ENCODE peak calls at places on chromosomes 1 and 21, in nine cellular contexts. One of them, this sample, is unnamed.

GRCh38 chr1:30815556-30815955 is 58.0 kb upstream of the LAPTM5 start:
- DNase-seq in AG09309: no peak
- DNase-seq in suprapubic skin: no peak
- DNase-seq in IMR-90: no peak
- DNase-seq in brain microvascular endothelial cell: no peak
- DNase-seq in uterus: no peak
- DNase-seq in HCT116: no peak
- DNase-seq in HFF-Myc: no peak
- DNase-seq in cardiac fibroblast: no peak
- DNase-seq in this sample: no peak

GRCh38 chr1:68808351-68808750 is 311.5 kb upstream of the DEPDC1 start:
- DNase-seq in HCT116: no peak
- DNase-seq in cardiac fibroblast: peak
- DNase-seq in HFF-Myc: no peak
- DNase-seq in AG09309: no peak
- DNase-seq in brain microvascular endothelial cell: no peak
- DNase-seq in suprapubic skin: no peak
- DNase-seq in uterus: no peak
- DNase-seq in IMR-90: no peak
- DNase-seq in this sample: no peak

GRCh38 chr1:98001764-98002163 is 80.9 kb upstream of the DPYD start:
- DNase-seq in uterus: no peak
- DNase-seq in HFF-Myc: no peak
- DNase-seq in IMR-90: peak
- DNase-seq in HCT116: no peak
- DNase-seq in AG09309: no peak
- DNase-seq in brain microvascular endothelial cell: no peak
- DNase-seq in cardiac fibroblast: peak
- DNase-seq in suprapubic skin: no peak
- DNase-seq in this sample: no peak

GRCh38 chr1:97849350-97850339 is 71.2 kb downstream of the DPYD start:
- DNase-seq in suprapubic skin: no peak
- DNase-seq in AG09309: peak
- DNase-seq in HFF-Myc: peak
- DNase-seq in cardiac fibroblast: peak
- DNase-seq in uterus: no peak
- DNase-seq in brain microvascular endothelial cell: peak
- DNase-seq in HCT116: no peak
- DNase-seq in IMR-90: peak
- DNase-seq in this sample: no peak

GRCh38 chr1:45621895-45622266 is 2.0 kb downstream of the CCDC17 start:
- DNase-seq in brain microvascular endothelial cell: no peak
- DNase-seq in uterus: no peak
- DNase-seq in HFF-Myc: no peak
- DNase-seq in AG09309: no peak
- DNase-seq in HCT116: no peak
- DNase-seq in cardiac fibroblast: no peak
- DNase-seq in IMR-90: no peak
- DNase-seq in suprapubic skin: no peak
- DNase-seq in this sample: no peak

GRCh38 chr21:46322351-46323226 is 1.1 kb downstream of the C21orf58 start:
- DNase-seq in IMR-90: peak
- DNase-seq in uterus: no peak
- DNase-seq in AG09309: no peak
- DNase-seq in brain microvascular endothelial cell: peak
- DNase-seq in HFF-Myc: no peak
- DNase-seq in suprapubic skin: no peak
- DNase-seq in cardiac fibroblast: peak
- DNase-seq in HCT116: no peak
- DNase-seq in this sample: no peak

GRCh38 chr1:156420209-156421061 is 51.4 kb downstream of the RHBG start:
- DNase-seq in suprapubic skin: no peak
- DNase-seq in HFF-Myc: no peak
- DNase-seq in uterus: no peak
- DNase-seq in AG09309: no peak
- DNase-seq in brain microvascular endothelial cell: no peak
- DNase-seq in cardiac fibroblast: no peak
- DNase-seq in IMR-90: no peak
- DNase-seq in HCT116: no peak
- DNase-seq in this sample: no peak

GRCh38 chr1:183164350-183164749 is 21.7 kb upstream of the LAMC2 start:
- DNase-seq in suprapubic skin: no peak
- DNase-seq in uterus: no peak
- DNase-seq in AG09309: no peak
- DNase-seq in HFF-Myc: peak
- DNase-seq in HCT116: peak
- DNase-seq in brain microvascular endothelial cell: peak
- DNase-seq in IMR-90: peak
- DNase-seq in cardiac fibroblast: peak
- DNase-seq in this sample: no peak

GRCh38 chr21:21712761-21713558 is 714.8 kb downstream of the NCAM2 start:
- DNase-seq in HCT116: no peak
- DNase-seq in suprapubic skin: no peak
- DNase-seq in cardiac fibroblast: peak
- DNase-seq in AG09309: no peak
- DNase-seq in uterus: no peak
- DNase-seq in brain microvascular endothelial cell: no peak
- DNase-seq in IMR-90: peak
- DNase-seq in HFF-Myc: no peak
- DNase-seq in this sample: no peak

GRCh38 chr1:94988356-94988755 is 61.4 kb upstream of the CNN3 start:
- DNase-seq in HFF-Myc: no peak
- DNase-seq in cardiac fibroblast: no peak
- DNase-seq in AG09309: no peak
- DNase-seq in uterus: no peak
- DNase-seq in brain microvascular endothelial cell: peak
- DNase-seq in HCT116: no peak
- DNase-seq in IMR-90: peak
- DNase-seq in suprapubic skin: no peak
- DNase-seq in this sample: no peak

GRCh38 chr1:50126962-50127715 is 18.4 kb downstream of the ELAVL4 start:
- DNase-seq in suprapubic skin: no peak
- DNase-seq in HCT116: no peak
- DNase-seq in IMR-90: no peak
- DNase-seq in HFF-Myc: no peak
- DNase-seq in AG09309: no peak
- DNase-seq in cardiac fibroblast: no peak
- DNase-seq in uterus: no peak
- DNase-seq in brain microvascular endothelial cell: no peak
- DNase-seq in this sample: no peak

GRCh38 chr1:198701250-198701649 is 62.4 kb downstream of the PTPRC start:
- DNase-seq in HCT116: no peak
- DNase-seq in suprapubic skin: no peak
- DNase-seq in IMR-90: no peak
- DNase-seq in HFF-Myc: no peak
- DNase-seq in AG09309: no peak
- DNase-seq in brain microvascular endothelial cell: no peak
- DNase-seq in cardiac fibroblast: no peak
- DNase-seq in uterus: no peak
- DNase-seq in this sample: no peak

GRCh38 chr1:77605246-77606026 is 77.0 kb downstream of the ZZZ3 start:
- DNase-seq in IMR-90: peak
- DNase-seq in cardiac fibroblast: peak
- DNase-seq in HFF-Myc: peak
- DNase-seq in AG09309: peak
- DNase-seq in suprapubic skin: peak
- DNase-seq in HCT116: no peak
- DNase-seq in uterus: peak
- DNase-seq in brain microvascular endothelial cell: peak
- DNase-seq in this sample: peak

GRCh38 chr1:10643607-10644306 is 152.7 kb downstream of the CASZ1 start:
- DNase-seq in suprapubic skin: no peak
- DNase-seq in HFF-Myc: no peak
- DNase-seq in AG09309: no peak
- DNase-seq in brain microvascular endothelial cell: no peak
- DNase-seq in uterus: no peak
- DNase-seq in cardiac fibroblast: no peak
- DNase-seq in IMR-90: no peak
- DNase-seq in HCT116: no peak
- DNase-seq in this sample: no peak

GRCh38 chr1:93435443-93435842 is 12.5 kb upstream of the FNBP1L start:
- DNase-seq in HCT116: no peak
- DNase-seq in IMR-90: no peak
- DNase-seq in brain microvascular endothelial cell: no peak
- DNase-seq in suprapubic skin: no peak
- DNase-seq in HFF-Myc: no peak
- DNase-seq in AG09309: no peak
- DNase-seq in uterus: no peak
- DNase-seq in cardiac fibroblast: no peak
- DNase-seq in this sample: no peak

GRCh38 chr1:93434088-93434487 is 13.8 kb upstream of the FNBP1L start:
- DNase-seq in HFF-Myc: no peak
- DNase-seq in suprapubic skin: no peak
- DNase-seq in AG09309: no peak
- DNase-seq in IMR-90: no peak
- DNase-seq in cardiac fibroblast: no peak
- DNase-seq in HCT116: no peak
- DNase-seq in uterus: no peak
- DNase-seq in brain microvascular endothelial cell: no peak
- DNase-seq in this sample: no peak

GRCh38 chr1:93436496-93436895 is 11.4 kb upstream of the FNBP1L start:
- DNase-seq in brain microvascular endothelial cell: no peak
- DNase-seq in IMR-90: no peak
- DNase-seq in AG09309: no peak
- DNase-seq in uterus: no peak
- DNase-seq in HFF-Myc: no peak
- DNase-seq in HCT116: no peak
- DNase-seq in cardiac fibroblast: no peak
- DNase-seq in suprapubic skin: no peak
- DNase-seq in this sample: no peak

GRCh38 chr1:93434987-93435386 is 12.9 kb upstream of the FNBP1L start:
- DNase-seq in brain microvascular endothelial cell: no peak
- DNase-seq in IMR-90: no peak
- DNase-seq in cardiac fibroblast: no peak
- DNase-seq in HCT116: no peak
- DNase-seq in suprapubic skin: no peak
- DNase-seq in AG09309: no peak
- DNase-seq in HFF-Myc: no peak
- DNase-seq in uterus: no peak
- DNase-seq in this sample: no peak

GRCh38 chr1:93433407-93433961 is 14.4 kb upstream of the FNBP1L start:
- DNase-seq in HFF-Myc: no peak
- DNase-seq in uterus: no peak
- DNase-seq in cardiac fibroblast: no peak
- DNase-seq in AG09309: no peak
- DNase-seq in HCT116: no peak
- DNase-seq in suprapubic skin: no peak
- DNase-seq in brain microvascular endothelial cell: no peak
- DNase-seq in IMR-90: no peak
- DNase-seq in this sample: no peak
- TF ChIP-seq CTCF in HFF-Myc: no peak
- TF ChIP-seq CTCF in uterus: no peak
- TF ChIP-seq CTCF in cardiac fibroblast: peak
- TF ChIP-seq CTCF in AG09309: peak
- TF ChIP-seq CTCF in HCT116: no peak
- TF ChIP-seq CTCF in suprapubic skin: peak
- TF ChIP-seq CTCF in brain microvascular endothelial cell: peak
- TF ChIP-seq CTCF in IMR-90: no peak
- TF ChIP-seq CTCF in this sample: peak

DNA sequence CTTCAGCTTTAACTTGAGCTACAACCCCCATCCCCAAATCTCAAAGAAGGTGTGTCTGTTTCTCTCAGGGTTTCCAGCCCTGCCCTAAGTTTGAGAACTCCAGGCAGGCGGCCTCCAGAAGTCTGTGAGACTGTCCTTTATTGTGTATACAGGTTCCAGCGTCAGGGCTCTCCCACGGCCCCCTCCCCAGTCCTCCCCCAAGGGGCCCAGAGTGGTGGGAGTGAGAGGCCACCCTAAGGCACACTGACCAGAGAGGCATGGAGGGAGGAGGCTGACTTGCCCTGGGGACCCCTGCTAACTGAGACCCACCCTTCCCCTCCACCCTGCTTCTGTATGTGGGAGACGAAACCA is 4.0 kb downstream of the HSPB7 start:
- DNase-seq in brain microvascular endothelial cell: no peak
- DNase-seq in HCT116: no peak
- DNase-seq in cardiac fibroblast: no peak
- DNase-seq in suprapubic skin: no peak
- DNase-seq in IMR-90: no peak
- DNase-seq in AG09309: no peak
- DNase-seq in uterus: no peak
- DNase-seq in HFF-Myc: no peak
- DNase-seq in this sample: no peak
- H3K4me3 ChIP-seq in brain microvascular endothelial cell: no peak
- H3K4me3 ChIP-seq in HCT116: no peak
- H3K4me3 ChIP-seq in cardiac fibroblast: no peak
- H3K4me3 ChIP-seq in suprapubic skin: no peak
- H3K4me3 ChIP-seq in IMR-90: no peak
- H3K4me3 ChIP-seq in AG09309: no peak
- H3K4me3 ChIP-seq in uterus: no peak
- H3K4me3 ChIP-seq in HFF-Myc: no peak
- H3K4me3 ChIP-seq in this sample: no peak

DNA sequence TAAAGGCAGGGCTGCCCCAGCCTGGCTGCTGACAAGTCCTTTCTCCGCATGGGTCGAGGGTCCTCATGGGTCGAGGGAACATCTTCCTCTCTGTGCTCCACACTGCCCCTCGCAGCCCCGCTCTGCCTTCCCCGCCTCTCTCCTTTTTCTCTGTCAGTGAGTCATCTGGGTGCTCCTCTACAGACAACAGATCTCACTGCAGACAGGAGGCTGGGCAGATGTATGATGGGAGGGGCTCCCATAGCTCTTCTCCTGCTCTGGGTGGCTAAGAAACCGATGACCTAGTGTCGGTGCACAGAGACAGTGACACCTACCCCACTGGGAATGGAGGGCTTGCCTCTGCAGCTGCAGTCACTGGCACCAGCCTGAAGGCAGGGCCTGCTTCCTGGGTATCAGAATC is 5.5 kb downstream of the KCNA10 start:
- DNase-seq in HFF-Myc: no peak
- DNase-seq in IMR-90: no peak
- DNase-seq in HCT116: no peak
- DNase-seq in brain microvascular endothelial cell: no peak
- DNase-seq in suprapubic skin: no peak
- DNase-seq in cardiac fibroblast: no peak
- DNase-seq in uterus: no peak
- DNase-seq in AG09309: no peak
- DNase-seq in this sample: no peak
- TF ChIP-seq CTCF in HFF-Myc: no peak
- TF ChIP-seq CTCF in IMR-90: no peak
- TF ChIP-seq CTCF in HCT116: no peak
- TF ChIP-seq CTCF in brain microvascular endothelial cell: no peak
- TF ChIP-seq CTCF in suprapubic skin: no peak
- TF ChIP-seq CTCF in cardiac fibroblast: no peak
- TF ChIP-seq CTCF in uterus: no peak
- TF ChIP-seq CTCF in AG09309: no peak
- TF ChIP-seq CTCF in this sample: no peak

GRCh38 chr1:107912614-107913013 is 52.4 kb downstream of the VAV3 start:
- DNase-seq in suprapubic skin: no peak
- DNase-seq in AG09309: no peak
- DNase-seq in HCT116: no peak
- DNase-seq in HFF-Myc: no peak
- DNase-seq in IMR-90: no peak
- DNase-seq in brain microvascular endothelial cell: no peak
- DNase-seq in cardiac fibroblast: no peak
- DNase-seq in uterus: no peak
- DNase-seq in this sample: no peak

GRCh38 chr1:107919953-107920352 is 45.0 kb downstream of the VAV3 start:
- DNase-seq in suprapubic skin: no peak
- DNase-seq in IMR-90: no peak
- DNase-seq in brain microvascular endothelial cell: no peak
- DNase-seq in cardiac fibroblast: no peak
- DNase-seq in uterus: no peak
- DNase-seq in HFF-Myc: no peak
- DNase-seq in HCT116: no peak
- DNase-seq in AG09309: no peak
- DNase-seq in this sample: no peak

GRCh38 chr1:107914144-107914543 is 50.8 kb downstream of the VAV3 start:
- DNase-seq in IMR-90: no peak
- DNase-seq in uterus: no peak
- DNase-seq in cardiac fibroblast: no peak
- DNase-seq in HFF-Myc: no peak
- DNase-seq in AG09309: no peak
- DNase-seq in HCT116: no peak
- DNase-seq in brain microvascular endothelial cell: no peak
- DNase-seq in suprapubic skin: no peak
- DNase-seq in this sample: no peak
- H3K4me3 ChIP-seq in IMR-90: no peak
- H3K4me3 ChIP-seq in uterus: no peak
- H3K4me3 ChIP-seq in cardiac fibroblast: no peak
- H3K4me3 ChIP-seq in HFF-Myc: no peak
- H3K4me3 ChIP-seq in AG09309: no peak
- H3K4me3 ChIP-seq in HCT116: no peak
- H3K4me3 ChIP-seq in brain microvascular endothelial cell: no peak
- H3K4me3 ChIP-seq in suprapubic skin: no peak
- H3K4me3 ChIP-seq in this sample: no peak